ENCODE peak calls at places on chromosomes 6 and 20, in seven cellular contexts. X is GM23338; Q is aorta; C is cardiac muscle cell; W is PC-9; E is small intestine; S is effector memory CD4-positive, alpha-beta T cell. M is an unnamed sample. For H3K4me1, the result is how much of the 10 kb centered on the place peaks cover.

GRCh38 chr6:70503813-70504465 is 62.8 kb upstream of the SDHAF4 start:
- DNase-seq in S (no peak), W (no peak), X (no peak), C (no peak), Q (no peak), E (no peak), M (no peak)

GRCh38 chr6:11083491-11083890 is 10.1 kb upstream of the SMIM13 start:
- DNase-seq in Q (no peak), X (no peak), E (no peak), S (no peak), W (no peak), C (no peak), M (no peak)

GRCh38 chr6:130148181-130148580 is 74.6 kb downstream of the SAMD3 start:
- DNase-seq in W (no peak), Q (no peak), S (no peak), E (no peak), C (no peak), X (peak), M (peak)

GRCh38 chr6:132780770-132781371 is 17.6 kb downstream of the SLC18B1 start:
- DNase-seq in S (no peak), Q (no peak), C (no peak), E (no peak), W (no peak), X (peak), M (no peak)

GRCh38 chr6:157050537-157051280 is 272.6 kb downstream of the TMEM242 start:
- DNase-seq in E (no peak), X (no peak), C (no peak), Q (no peak), W (no peak), S (no peak), M (no peak)

GRCh38 chr6:104728444-104728843 is 131.3 kb downstream of the HACE1 start:
- DNase-seq in E (no peak), W (no peak), C (no peak), S (no peak), X (no peak), Q (no peak), M (no peak)

GRCh38 chr6:157323114-157323923 is at the start of gene TMEM242:
- DNase-seq in W (peak), X (peak), Q (peak), E (peak), S (peak), C (peak), M (peak)

GRCh38 chr6:26521485-26522391 is 16.4 kb upstream of the HMGN4 start:
- DNase-seq in E (peak), Q (peak), S (peak), X (peak), C (peak), W (peak), M (no peak)

GRCh38 chr6:85287654-85288053 is 162.2 kb upstream of the NT5E start:
- DNase-seq in C (no peak), W (no peak), X (no peak), E (no peak), S (no peak), Q (no peak), M (no peak)

GRCh38 chr20:24937579-24937978 is 11.5 kb upstream of the CST7 start:
- DNase-seq in W (no peak), C (no peak), Q (no peak), X (no peak), S (no peak), E (no peak), M (no peak)

GRCh38 chr6:150373260-150373701 is 4.5 kb downstream of the IYD start:
- DNase-seq in S (no peak), Q (peak), E (no peak), X (no peak), W (no peak), C (no peak), M (no peak)

DNA sequence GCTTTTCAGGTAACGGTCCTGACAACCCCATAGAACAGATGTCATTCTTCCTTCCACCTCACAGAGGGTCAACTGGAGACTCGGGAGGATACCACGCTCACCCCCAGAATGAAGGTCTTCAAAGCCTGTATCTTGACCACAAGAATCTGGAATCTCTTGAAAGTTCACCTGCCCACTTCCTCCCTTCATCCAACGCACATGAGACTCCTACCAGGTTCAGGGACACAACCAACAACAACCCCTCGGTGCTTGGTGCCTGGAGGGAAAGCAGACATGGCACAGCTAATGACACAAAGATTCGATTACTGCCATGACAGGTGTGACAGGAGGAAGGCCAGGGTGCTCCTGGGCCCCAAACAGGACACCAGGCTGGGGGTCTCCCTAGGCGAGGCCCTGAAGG is 8.2 kb downstream of the PMEPA1 start:
- DNase-seq in S (no peak), W (peak), X (no peak), Q (no peak), C (no peak), E (no peak), M (no peak)
- H3K4me1 ChIP-seq in S (under half), W (half or more), X (under half), Q (under half), C (under half), E (under half), M (under half)

GRCh38 chr6:7448232-7448631 is 58.6 kb downstream of the RIOK1 start:
- DNase-seq in W (no peak), C (no peak), E (no peak), X (no peak), Q (no peak), S (no peak), M (no peak)

GRCh38 chr6:7446056-7446455 is 56.4 kb downstream of the RIOK1 start:
- DNase-seq in S (no peak), W (no peak), E (no peak), Q (no peak), X (no peak), C (no peak), M (no peak)

GRCh38 chr6:7445076-7445475 is 55.5 kb downstream of the RIOK1 start:
- DNase-seq in C (no peak), S (no peak), Q (no peak), W (no peak), E (no peak), X (no peak), M (no peak)

GRCh38 chr6:7449018-7449417 is 59.4 kb downstream of the RIOK1 start:
- DNase-seq in E (no peak), W (no peak), S (no peak), C (no peak), X (no peak), Q (no peak), M (no peak)

GRCh38 chr6:7446644-7447325 is 57.2 kb downstream of the RIOK1 start:
- DNase-seq in C (no peak), Q (no peak), E (no peak), W (no peak), X (no peak), S (no peak), M (no peak)
- H3K27ac ChIP-seq in C (no peak), Q (no peak), E (no peak), W (no peak), X (no peak), S (no peak), M (no peak)

GRCh38 chr20:40702504-40702903 is 13.5 kb upstream of the MAFB start:
- DNase-seq in Q (no peak), S (no peak), X (peak), E (no peak), W (no peak), C (no peak), M (no peak)

GRCh38 chr20:40698281-40698680 is 9.2 kb upstream of the MAFB start:
- DNase-seq in S (no peak), Q (no peak), W (no peak), C (no peak), E (no peak), X (no peak), M (no peak)

GRCh38 chr20:40695214-40695613 is 6.2 kb upstream of the MAFB start:
- DNase-seq in E (no peak), X (no peak), C (no peak), W (no peak), S (no peak), Q (no peak), M (no peak)

GRCh38 chr20:40697466-40697987 is 8.5 kb upstream of the MAFB start:
- DNase-seq in X (no peak), Q (peak), S (no peak), W (no peak), E (no peak), C (peak), M (no peak)

DNA sequence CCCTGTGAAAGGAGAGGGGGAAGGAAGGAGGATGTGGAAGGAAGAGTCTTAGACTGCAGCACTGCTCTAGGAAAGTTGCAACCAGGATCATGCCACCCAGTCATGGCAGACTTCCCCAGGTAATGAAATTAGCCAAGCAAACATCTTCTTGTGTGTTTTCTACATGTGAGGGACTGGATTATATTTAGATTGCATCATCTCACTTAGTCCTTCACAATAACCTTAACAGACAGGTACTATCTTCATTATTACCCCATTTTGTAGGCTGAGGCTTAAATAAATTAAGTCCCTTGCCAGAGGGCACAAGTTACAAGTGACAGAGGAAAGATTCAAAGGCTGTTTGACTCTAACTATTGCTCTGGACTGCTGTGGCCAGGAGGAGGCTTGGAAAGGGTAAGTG is 9.7 kb upstream of the MAFB start:
- DNase-seq in Q (no peak), X (no peak), W (no peak), E (no peak), C (no peak), S (no peak), M (no peak)
- H3K4me1 ChIP-seq in Q (under half), X (under half), W (under half), E (under half), C (under half), S (under half), M (under half)

DNA sequence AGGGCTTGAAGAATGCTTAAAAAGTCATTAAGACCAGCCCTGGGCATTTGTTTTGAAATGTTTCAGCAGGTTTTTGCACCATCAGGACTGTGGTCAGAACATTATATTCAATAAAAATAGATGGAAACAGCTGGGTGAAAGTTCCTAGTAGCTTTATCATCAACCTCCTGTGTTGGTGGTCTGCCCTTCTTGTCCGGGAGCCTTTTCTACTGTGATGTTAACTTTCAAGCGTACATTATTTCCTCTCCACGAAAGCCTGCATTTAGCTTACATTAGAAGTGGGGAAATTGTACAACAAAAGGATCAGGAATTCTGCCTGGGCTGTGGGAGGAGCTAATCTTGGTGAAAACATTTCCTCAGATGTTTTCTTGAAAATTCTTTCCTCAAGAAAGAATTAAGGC is 71.1 kb downstream of the LAMA4 start:
- DNase-seq in E (no peak), C (no peak), X (no peak), W (no peak), Q (no peak), S (no peak), M (no peak)
- H3K27ac ChIP-seq in E (no peak), C (no peak), X (no peak), W (no peak), Q (no peak), S (no peak), M (no peak)

DNA sequence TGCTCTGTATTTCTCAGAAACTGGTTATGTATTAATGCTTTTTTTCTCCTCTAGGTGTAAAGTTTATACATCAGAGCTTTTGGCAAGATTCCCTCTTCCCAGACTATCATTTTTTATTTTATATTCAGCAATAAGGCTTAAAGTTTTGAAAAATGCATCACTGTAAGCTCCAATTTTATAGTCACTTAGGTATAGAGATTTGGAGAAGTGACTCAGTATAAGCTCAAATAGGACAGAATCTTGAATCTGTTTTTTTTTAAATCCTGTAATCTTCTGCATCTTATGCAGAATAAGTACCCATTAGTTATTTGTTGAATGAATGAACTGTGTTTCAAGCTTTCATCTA is 1.0 kb downstream of the NCOA7 start:
- DNase-seq in W (no peak), C (no peak), E (no peak), Q (no peak), X (no peak), S (no peak), M (no peak)
- H3K4me1 ChIP-seq in W (half or more), C (under half), E (under half), Q (under half), X (under half), S (under half), M (under half)

GRCh38 chr20:22379472-22379871 is 204.9 kb downstream of the FOXA2 start:
- DNase-seq in W (peak), S (no peak), Q (no peak), E (no peak), C (no peak), X (no peak), M (no peak)
- H3K27ac ChIP-seq in W (peak), S (no peak), Q (no peak), E (no peak), C (no peak), X (no peak), M (no peak)

DNA sequence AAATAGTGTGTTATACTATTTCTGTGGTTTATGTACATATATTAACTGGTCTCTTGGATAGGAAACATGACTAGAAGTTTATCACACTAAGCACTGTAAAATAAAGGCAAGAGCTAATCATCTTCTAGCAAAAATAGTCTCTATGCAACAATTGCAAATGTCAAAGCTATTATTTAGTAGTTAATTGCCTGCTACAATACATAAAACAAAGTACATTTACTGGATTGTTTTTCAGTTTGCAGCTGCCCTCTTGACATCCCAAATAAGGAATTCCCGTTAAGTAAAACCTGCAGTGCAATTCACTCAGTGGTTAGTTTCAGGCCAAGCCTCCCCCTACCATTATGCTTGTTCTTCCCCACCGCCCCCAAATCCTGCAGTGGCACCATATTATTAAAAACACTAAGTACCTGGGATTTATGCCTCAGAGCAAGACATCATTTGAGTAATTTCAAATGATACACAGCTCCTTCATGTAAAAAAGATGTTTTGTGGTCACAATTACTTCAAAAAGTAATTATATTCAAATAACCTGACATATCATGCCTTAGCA is 1.6 kb upstream of the ATP5F1E start:
- DNase-seq in C (no peak), E (no peak), Q (no peak), X (no peak), S (no peak), W (no peak), M (no peak)
- H3K4me1 ChIP-seq in C (under half), E (under half), Q (under half), X (under half), S (under half), W (under half), M (under half)

M was measured in iPS DF 6.9.